ENCODE peak calls at places on chromosomes 13 and 19, in seven cellular contexts. H, T, L, V, R, Q and Z are unnamed samples.

GRCh38 chr19:24033962-24034342 is 53.0 kb upstream of the ZNF254 start:
- DNase-seq in H (peak; percentile 11), T (peak; percentile 16), L (peak; percentile 70), V (no peak), R (peak; percentile 41), Q (peak; percentile 1), Z (peak; percentile 33)

GRCh38 chr19:11420429-11420893 is 1.3 kb upstream of the RGL3 start:
- DNase-seq in H (no peak), T (no peak), L (peak; percentile 91), V (no peak), R (no peak), Q (no peak), Z (no peak)

GRCh38 chr19:46068345-46069258 is 27.8 kb upstream of the IGFL4 start:
- DNase-seq in H (no peak), T (no peak), L (no peak), V (no peak), R (no peak), Q (no peak), Z (no peak)

GRCh38 chr13:108963276-108963810 is 333.9 kb downstream of the MYO16 start:
- DNase-seq in H (no peak), T (no peak), L (no peak), V (no peak), R (no peak), Q (no peak), Z (no peak)

GRCh38 chr19:4376991-4377781 is 23.2 kb downstream of the SH3GL1 start:
- DNase-seq in H (no peak), T (no peak), L (no peak), V (no peak), R (peak; percentile 45), Q (no peak), Z (no peak)

GRCh38 chr19:18259848-18260247 is 14.4 kb downstream of the IQCN start:
- DNase-seq in H (no peak), T (no peak), L (no peak), V (no peak), R (no peak), Q (no peak), Z (no peak)

GRCh38 chr13:66483712-66484111 is 746.4 kb downstream of the PCDH9 start:
- DNase-seq in H (no peak), T (no peak), L (no peak), V (no peak), R (no peak), Q (no peak), Z (no peak)

GRCh38 chr13:39565036-39565949 is 37.7 kb downstream of the LHFPL6 start:
- DNase-seq in H (no peak), T (no peak), L (no peak), V (no peak), R (no peak), Q (no peak), Z (no peak)

GRCh38 chr19:51689751-51690358 is 3.3 kb upstream of the SPACA6 start:
- DNase-seq in H (no peak), T (no peak), L (no peak), V (no peak), R (no peak), Q (no peak), Z (peak; percentile 59)

GRCh38 chr13:29597701-29598100 is 2.2 kb upstream of the SLC7A1 start:
- DNase-seq in H (no peak), T (no peak), L (no peak), V (no peak), R (no peak), Q (no peak), Z (no peak)

GRCh38 chr19:53612762-53613526 is 18.9 kb upstream of the DPRX start:
- DNase-seq in H (no peak), T (no peak), L (no peak), V (no peak), R (no peak), Q (no peak), Z (no peak)

GRCh38 chr19:4700573-4700970 is 23.1 kb downstream of the DPP9 start:
- DNase-seq in H (no peak), T (no peak), L (no peak), V (no peak), R (no peak), Q (no peak), Z (no peak)

GRCh38 chr19:10852098-10852800 is 4.0 kb downstream of the C19orf38 start:
- DNase-seq in H (no peak), T (no peak), L (no peak), V (no peak), R (no peak), Q (no peak), Z (no peak)